ENCODE peak calls at places on chromosome 3, in eight cellular contexts. L, S, C, H, V, R, X and Z are unnamed samples. For H3K36me3 and H3K9me3, the result is how much of the 10 kb centered on the place peaks cover.

GRCh38 chr3:37899101-37899707 is 37.5 kb downstream of the CTDSPL start:
- DNase-seq in S (no peak), X (no peak), R (no peak), H (no peak), V (no peak), L (no peak), C (no peak), Z (no peak)

GRCh38 chr3:142027713-142028112 is 121.6 kb downstream of the TFDP2 start:
- DNase-seq in X (peak), V (peak), C (no peak), S (no peak), R (no peak), H (no peak), L (peak), Z (peak)

GRCh38 chr3:177005718-177006405 is 191.4 kb downstream of the TBL1XR1 start:
- DNase-seq in R (no peak), S (no peak), H (no peak), C (no peak), V (peak), L (no peak), X (no peak), Z (no peak)

GRCh38 chr3:177611781-177612389 is 414.6 kb upstream of the TBL1XR1 start:
- DNase-seq in V (no peak), L (no peak), C (no peak), S (no peak), R (no peak), H (no peak), X (no peak), Z (no peak)

GRCh38 chr3:97232635-97233034 is 418.2 kb downstream of the EPHA6 start:
- DNase-seq in L (no peak), V (no peak), C (no peak), H (no peak), X (no peak), R (no peak), S (no peak), Z (no peak)

GRCh38 chr3:126135398-126136076 is 44.8 kb downstream of the ALDH1L1 start:
- DNase-seq in C (peak), S (no peak), V (no peak), L (no peak), R (no peak), H (peak), X (no peak), Z (no peak)

GRCh38 chr3:33317963-33318708 is 40.9 kb downstream of the FBXL2 start:
- DNase-seq in V (no peak), L (no peak), C (no peak), X (no peak), H (no peak), S (no peak), R (no peak), Z (peak)

GRCh38 chr3:138125548-138126221 is 6.5 kb downstream of the A4GNT start:
- DNase-seq in R (peak), H (no peak), S (no peak), X (peak), L (peak), V (no peak), C (no peak), Z (peak)

GRCh38 chr3:47440131-47440530 is 35.6 kb downstream of the SCAP start:
- DNase-seq in C (no peak), V (no peak), R (no peak), S (no peak), L (peak), H (no peak), X (peak), Z (no peak)

GRCh38 chr3:132006605-132007204 is 28.1 kb downstream of the CPNE4 start:
- DNase-seq in S (peak), R (peak), L (peak), X (peak), V (peak), H (no peak), C (no peak), Z (peak)

GRCh38 chr3:183394150-183394549 is 34.3 kb downstream of the MCF2L2 start:
- DNase-seq in C (no peak), H (no peak), R (no peak), L (peak), V (no peak), S (no peak), X (no peak), Z (no peak)

GRCh38 chr3:99825239-99825638 is 7.6 kb downstream of the CMSS1 start:
- DNase-seq in R (peak), H (no peak), V (no peak), S (no peak), X (peak), L (no peak), C (no peak), Z (no peak)

GRCh38 chr3:171001957-171002694 is 24.4 kb downstream of the SLC2A2 start:
- DNase-seq in R (peak), X (peak), S (peak), C (no peak), L (peak), V (no peak), H (no peak), Z (no peak)

GRCh38 chr3:160616721-160617120 is 51.4 kb upstream of the KPNA4 start:
- DNase-seq in V (no peak), X (peak), R (peak), C (no peak), H (no peak), S (no peak), L (peak), Z (no peak)

GRCh38 chr3:195900426-195901355 is 7.7 kb downstream of the TNK2 start:
- DNase-seq in C (peak), X (no peak), S (no peak), V (peak), R (peak), L (peak), H (peak), Z (no peak)

GRCh38 chr3:18188491-18188890 is 236.6 kb downstream of the SATB1 start:
- DNase-seq in R (no peak), V (no peak), L (no peak), X (no peak), S (no peak), H (no peak), C (no peak), Z (no peak)

GRCh38 chr3:50472958-50473357 is 30.5 kb downstream of the CACNA2D2 start:
- DNase-seq in L (no peak), S (no peak), C (no peak), V (no peak), H (no peak), R (no peak), X (no peak), Z (no peak)

GRCh38 chr3:149437286-149437685 is 37.2 kb upstream of the TM4SF4 start:
- DNase-seq in X (no peak), C (no peak), H (no peak), L (no peak), S (no peak), V (no peak), R (no peak), Z (no peak)

GRCh38 chr3:107753494-107753893 is 230.7 kb downstream of the BBX start:
- DNase-seq in L (peak), H (peak), V (peak), R (peak), X (peak), S (no peak), C (no peak), Z (peak)

GRCh38 chr3:13517253-13517977 is 31.5 kb upstream of the FBLN2 start:
- DNase-seq in V (no peak), S (no peak), H (peak), C (peak), L (no peak), R (no peak), X (no peak), Z (no peak)

GRCh38 chr3:197394464-197395321 is 96.3 kb upstream of the DLG1 start:
- DNase-seq in H (peak), X (peak), L (peak), C (peak), R (peak), V (no peak), S (no peak), Z (no peak)

GRCh38 chr3:52238761-52239701 is at the start of gene TWF2:
- DNase-seq in H (peak), X (peak), S (peak), L (peak), V (peak), C (peak), R (peak), Z (peak)

GRCh38 chr3:130850044-130850797 is 43.7 kb upstream of the ATP2C1 start:
- DNase-seq in L (peak), H (peak), C (no peak), V (no peak), X (peak), S (peak), R (peak), Z (peak)

DNA sequence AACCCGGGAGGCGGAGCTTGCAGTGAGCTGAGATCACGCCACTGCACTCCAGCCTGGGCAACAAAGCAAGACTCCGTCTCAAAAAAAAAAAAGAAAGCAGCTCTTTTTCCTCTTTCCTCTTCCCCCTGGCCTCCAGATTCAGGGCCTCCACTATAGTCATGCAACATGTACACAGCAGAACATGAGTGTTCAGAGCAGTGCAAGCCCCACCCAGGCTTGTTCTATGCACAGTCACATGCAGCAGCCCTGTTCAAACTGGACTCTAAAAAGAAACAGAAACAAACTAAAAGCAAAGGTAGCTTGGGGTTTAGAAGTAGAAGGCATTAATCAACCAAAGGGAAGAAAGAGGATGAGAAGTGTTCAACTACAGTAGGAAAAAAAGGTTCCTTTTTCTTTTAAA is 11.8 kb downstream of the SHQ1 start:
- DNase-seq in H (no peak), R (no peak), X (no peak), S (no peak), V (no peak), L (no peak), C (no peak), Z (no peak)
- H3K36me3 ChIP-seq in H (under half), R (under half), X (half or more), S (under half), V (half or more), L (under half), C (under half), Z (under half)

GRCh38 chr3:28901029-28901428 is 379.8 kb upstream of the RBMS3 start:
- DNase-seq in V (no peak), H (peak), L (peak), X (peak), C (no peak), S (no peak), R (no peak), Z (peak)
- H3K9me3 ChIP-seq in V (under half), H (under half), L (under half), X (under half), C (under half), S (under half), R (under half), Z (under half)

DNA sequence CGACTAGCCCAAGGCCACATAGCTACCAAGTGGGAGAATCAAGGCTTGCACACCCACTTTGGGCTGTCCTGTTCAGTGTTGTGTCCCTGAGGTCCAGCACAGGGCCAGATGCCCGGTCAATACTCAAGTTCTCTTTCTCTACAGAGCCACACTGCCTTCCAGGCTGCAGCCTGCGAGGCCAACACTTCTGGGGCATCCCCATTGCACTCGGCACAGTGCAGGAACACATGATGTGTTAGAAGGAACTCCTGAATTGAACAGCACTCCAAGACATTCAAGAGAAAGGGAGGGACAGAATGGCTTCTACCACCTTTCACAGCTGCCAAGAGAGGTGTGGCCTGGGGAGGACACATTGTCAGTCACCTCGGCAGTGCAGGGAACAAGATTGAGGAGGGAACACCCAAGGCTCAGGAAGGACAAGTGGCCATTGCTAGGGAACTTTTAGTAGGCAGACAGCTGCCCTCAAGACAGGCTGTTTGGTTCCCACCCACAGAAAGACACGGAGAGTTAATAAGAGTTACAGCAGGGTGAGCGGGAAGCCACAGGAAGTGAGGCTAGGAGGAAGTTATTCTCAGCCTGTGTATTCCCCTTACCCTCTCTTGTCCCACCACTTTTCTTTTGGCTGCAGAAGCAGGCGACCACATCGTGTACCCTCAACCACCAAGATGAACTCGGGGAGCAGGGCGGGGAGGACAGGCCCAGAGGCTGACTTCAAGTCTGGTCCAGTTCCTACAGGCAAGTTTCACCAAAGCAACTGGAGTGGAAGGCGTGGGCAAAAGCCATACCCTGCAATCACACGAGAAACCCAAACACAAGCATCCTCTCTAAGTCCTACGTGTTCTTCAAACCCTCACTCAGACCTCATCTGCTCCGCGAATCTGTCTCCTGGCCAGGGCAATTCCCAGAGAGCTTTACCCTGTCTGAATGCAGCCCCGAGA is 69.4 kb downstream of the SRGAP3 start:
- DNase-seq in L (no peak), S (no peak), X (no peak), H (no peak), R (no peak), C (no peak), V (no peak), Z (no peak)
- H3K27ac ChIP-seq in L (no peak), S (no peak), X (no peak), H (no peak), R (no peak), C (no peak), V (no peak), Z (no peak)

GRCh38 chr3:187077085-187077484 is 62.2 kb downstream of the RPL39L start:
- DNase-seq in H (no peak), L (no peak), V (no peak), C (no peak), X (no peak), S (no peak), R (no peak), Z (no peak)
- H3K36me3 ChIP-seq in H (under half), L (under half), V (half or more), C (under half), X (under half), S (under half), R (under half), Z (under half)

DNA sequence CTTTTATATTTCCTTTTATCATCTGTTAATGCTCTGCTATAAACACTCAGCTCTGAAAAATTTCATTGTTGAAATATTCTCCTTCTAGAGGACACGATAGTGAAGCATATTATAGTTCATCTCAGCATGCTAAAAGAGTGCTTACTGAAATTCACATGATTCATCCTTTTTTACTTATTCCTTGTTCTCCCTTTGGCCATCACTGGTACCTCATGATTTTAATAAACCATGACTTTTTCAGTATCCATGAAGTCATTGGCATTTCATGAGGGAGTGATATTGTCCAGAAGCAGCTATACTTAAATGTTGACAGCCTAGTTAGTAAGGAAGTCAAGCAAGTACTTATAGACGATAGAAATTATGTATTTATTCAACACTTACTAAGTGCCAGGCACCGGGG is 112.7 kb downstream of the PROS1 start:
- DNase-seq in V (no peak), R (no peak), X (no peak), S (no peak), L (no peak), H (no peak), C (no peak), Z (no peak)
- H3K9me3 ChIP-seq in V (under half), R (under half), X (under half), S (under half), L (under half), H (under half), C (under half), Z (under half)

DNA sequence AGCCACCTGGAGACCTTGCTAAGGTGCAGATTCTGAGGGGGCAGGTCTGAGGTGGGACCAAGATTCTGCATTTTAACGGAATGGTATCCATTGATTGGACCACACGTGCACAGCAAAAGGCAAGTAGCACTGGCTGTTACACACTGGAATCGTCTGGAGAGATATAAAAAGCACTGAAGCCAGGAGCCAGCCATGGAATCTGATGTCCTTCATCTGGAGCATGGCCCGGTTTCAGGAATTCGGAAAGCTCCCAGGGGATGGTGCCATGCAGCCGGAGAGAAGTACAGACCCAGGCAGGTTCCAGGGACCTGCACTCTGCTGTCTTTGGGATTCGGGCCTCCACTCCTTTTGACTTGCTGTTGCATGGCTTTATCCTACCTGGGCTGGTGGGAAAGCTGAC is 28.8 kb upstream of the PRR20G start:
- DNase-seq in L (no peak), X (no peak), S (no peak), C (no peak), R (no peak), H (no peak), V (no peak), Z (no peak)
- H3K27ac ChIP-seq in L (no peak), X (no peak), S (no peak), C (no peak), R (no peak), H (no peak), V (no peak), Z (no peak)